ENCODE peak calls at places on chromosomes 11 and 22, in six cellular contexts. V is psoas muscle, R is fibroblast of lung, L is dorsolateral prefrontal cortex, J is colonic mucosa, B is left ventricle myocardium inferior. W is an unnamed sample.

GRCh38 chr11:1300121-1300520 is 9.3 kb downstream of the TOLLIP start:
- DNase-seq in V (no peak), R (no peak), L (peak; percentile 23), J (no peak), B (no peak), W (no peak)

GRCh38 chr22:36052505-36052941 is 23.9 kb upstream of the RBFOX2 start:
- DNase-seq in V (no peak), R (peak; percentile 76), L (no peak), J (no peak), B (no peak), W (no peak)

GRCh38 chr22:50606126-50606525 is 5.5 kb downstream of the MAPK8IP2 start:
- DNase-seq in V (no peak), R (no peak), L (no peak), J (no peak), B (no peak), W (no peak)

GRCh38 chr11:93160808-93161207 is 37.0 kb downstream of the SLC36A4 start:
- DNase-seq in V (no peak), R (no peak), L (no peak), J (no peak), B (no peak), W (no peak)

GRCh38 chr22:25702046-25702445 is 39.9 kb upstream of the MYO18B start:
- DNase-seq in V (no peak), R (peak; percentile 19), L (no peak), J (no peak), B (no peak), W (no peak)

GRCh38 chr11:130894322-130895025 is 21.8 kb downstream of the SNX19 start:
- DNase-seq in V (peak; percentile 64), R (peak; percentile 61), L (peak; percentile 89), J (peak; percentile 73), B (peak; percentile 65), W (peak; percentile 63)

GRCh38 chr11:20873054-20873453 is 203.7 kb downstream of the NELL1 start:
- DNase-seq in V (no peak), R (no peak), L (no peak), J (no peak), B (no peak), W (no peak)

GRCh38 chr11:84817998-84818397 is 809.1 kb downstream of the DLG2 start:
- DNase-seq in V (no peak), R (peak; percentile 51), L (no peak), J (no peak), B (no peak), W (no peak)

GRCh38 chr11:86358720-86359119 is 16.0 kb upstream of the CCDC81 start:
- DNase-seq in V (no peak), R (no peak), L (no peak), J (no peak), B (no peak), W (no peak)

GRCh38 chr11:131748146-131749050 is 378.0 kb downstream of the NTM start:
- DNase-seq in V (peak; percentile 47), R (peak; percentile 68), L (peak; percentile 82), J (peak; percentile 48), B (peak; percentile 48), W (no peak)

GRCh38 chr11:1040428-1041148 is 4.1 kb upstream of the MUC6 start:
- DNase-seq in V (peak; percentile 9), R (peak; percentile 11), L (no peak), J (no peak), B (no peak), W (no peak)

DNA sequence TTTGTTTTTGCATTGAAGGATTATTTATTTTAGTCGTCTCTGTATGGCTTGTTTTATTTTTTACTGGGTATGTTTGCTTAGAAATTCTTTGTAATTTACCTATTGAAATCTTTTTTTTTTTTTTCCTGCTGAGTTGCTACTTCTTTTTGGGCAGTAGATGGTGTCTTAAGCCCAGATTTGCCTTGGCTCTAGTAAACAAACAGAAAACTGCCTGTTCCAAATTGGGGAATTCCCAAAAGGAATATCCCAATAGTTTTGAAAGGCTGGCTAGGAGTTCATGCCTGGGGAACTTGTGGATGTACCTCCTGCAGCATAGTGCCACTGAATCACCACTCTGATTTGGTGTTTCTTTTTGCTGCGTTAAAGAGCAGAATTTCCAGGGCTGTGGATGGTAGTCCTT is 17.7 kb downstream of the PAMR1 start:
- DNase-seq in V (no peak), R (no peak), L (no peak), J (no peak), B (no peak), W (no peak)
- TF ChIP-seq CTCF in V (no peak), R (no peak), L (no peak), J (no peak), B (no peak), W (no peak)

DNA sequence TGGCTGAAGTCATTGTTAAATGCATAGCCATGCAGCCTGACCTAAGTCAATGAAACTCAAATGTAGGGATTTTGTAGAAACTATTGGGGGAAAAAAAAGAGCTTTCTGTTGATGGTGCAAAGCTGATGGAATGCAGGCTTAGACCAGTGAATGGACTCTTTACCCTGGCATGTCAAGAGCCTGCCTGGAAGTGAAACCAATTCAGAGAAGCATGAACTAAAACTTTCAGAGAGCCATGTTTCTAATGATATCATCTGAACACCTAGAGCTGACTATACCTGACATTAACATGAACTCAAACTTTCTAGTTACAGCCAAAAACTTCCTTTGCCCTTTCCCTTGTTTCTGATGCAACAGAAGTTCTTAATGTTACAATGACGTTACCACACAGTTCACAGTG is 88.9 kb downstream of the APIP start:
- DNase-seq in V (no peak), R (no peak), L (no peak), J (no peak), B (no peak), W (no peak)
- H3K27ac ChIP-seq in V (no peak overlapping the region), R (no peak overlapping the region), L (no peak overlapping the region), J (peak overlapping the region; percentile 82), B (no peak overlapping the region), W (no peak overlapping the region)

DNA sequence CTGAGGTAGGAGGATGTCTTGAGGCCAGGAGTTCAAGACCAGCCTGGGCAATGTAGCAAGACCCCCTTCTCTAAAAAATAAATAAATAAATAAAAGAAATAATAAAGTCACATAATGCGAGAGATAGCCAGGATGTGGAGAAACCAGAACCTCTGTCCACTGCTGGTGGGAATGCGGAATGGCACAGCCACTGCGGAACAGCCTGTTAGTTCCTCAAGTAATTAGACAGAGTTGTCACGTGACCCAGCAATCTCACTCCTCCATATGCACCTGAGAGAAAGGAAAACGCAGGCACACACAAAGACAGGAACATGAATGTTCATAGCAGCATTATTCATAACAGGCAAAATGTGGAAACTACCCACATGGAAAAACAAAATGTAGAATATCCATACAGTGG is 27.5 kb downstream of the LIF start:
- DNase-seq in V (no peak), R (no peak), L (no peak), J (no peak), B (no peak), W (no peak)
- TF ChIP-seq CTCF in V (no peak), R (peak; percentile 10), L (no peak), J (no peak), B (no peak), W (no peak)

GRCh38 chr22:46580940-46581579 is 39.1 kb upstream of the GRAMD4 start:
- DNase-seq in V (no peak), R (no peak), L (no peak), J (no peak), B (peak; percentile 14), W (no peak)
- H3K27ac ChIP-seq in V (peak overlapping the region; percentile 81), R (no peak overlapping the region), L (no peak overlapping the region), J (peak overlapping the region; percentile 95), B (peak overlapping the region; percentile 89), W (no peak overlapping the region)

GRCh38 chr11:60951909-60952741 is at the start of gene SLC15A3:
- DNase-seq in V (peak; percentile 61), R (no peak), L (no peak), J (peak; percentile 47), B (peak; percentile 71), W (no peak)
- TF ChIP-seq CTCF in V (no peak), R (no peak), L (no peak), J (no peak), B (no peak), W (no peak)

GRCh38 chr11:122099345-122100045 is 16.5 kb downstream of the BLID start:
- DNase-seq in V (no peak), R (peak; percentile 74), L (no peak), J (no peak), B (no peak), W (no peak)
- H3K27ac ChIP-seq in V (peak overlapping the region; percentile 90), R (peak overlapping the region; percentile 68), L (peak overlapping the region; percentile 99), J (no peak overlapping the region), B (peak overlapping the region; percentile 89), W (no peak overlapping the region)

GRCh38 chr11:111923351-111923788 is 4.7 kb downstream of the C11orf52 start:
- DNase-seq in V (no peak), R (peak; percentile 53), L (no peak), J (no peak), B (no peak), W (no peak)

GRCh38 chr11:111930472-111930871 is 6.7 kb upstream of the DIXDC1 start:
- DNase-seq in V (no peak), R (no peak), L (no peak), J (no peak), B (no peak), W (no peak)

GRCh38 chr11:111925953-111926352 is 7.2 kb downstream of the C11orf52 start:
- DNase-seq in V (no peak), R (no peak), L (no peak), J (no peak), B (no peak), W (no peak)

GRCh38 chr11:111923951-111924350 is 5.2 kb downstream of the C11orf52 start:
- DNase-seq in V (no peak), R (no peak), L (no peak), J (no peak), B (no peak), W (no peak)

DNA sequence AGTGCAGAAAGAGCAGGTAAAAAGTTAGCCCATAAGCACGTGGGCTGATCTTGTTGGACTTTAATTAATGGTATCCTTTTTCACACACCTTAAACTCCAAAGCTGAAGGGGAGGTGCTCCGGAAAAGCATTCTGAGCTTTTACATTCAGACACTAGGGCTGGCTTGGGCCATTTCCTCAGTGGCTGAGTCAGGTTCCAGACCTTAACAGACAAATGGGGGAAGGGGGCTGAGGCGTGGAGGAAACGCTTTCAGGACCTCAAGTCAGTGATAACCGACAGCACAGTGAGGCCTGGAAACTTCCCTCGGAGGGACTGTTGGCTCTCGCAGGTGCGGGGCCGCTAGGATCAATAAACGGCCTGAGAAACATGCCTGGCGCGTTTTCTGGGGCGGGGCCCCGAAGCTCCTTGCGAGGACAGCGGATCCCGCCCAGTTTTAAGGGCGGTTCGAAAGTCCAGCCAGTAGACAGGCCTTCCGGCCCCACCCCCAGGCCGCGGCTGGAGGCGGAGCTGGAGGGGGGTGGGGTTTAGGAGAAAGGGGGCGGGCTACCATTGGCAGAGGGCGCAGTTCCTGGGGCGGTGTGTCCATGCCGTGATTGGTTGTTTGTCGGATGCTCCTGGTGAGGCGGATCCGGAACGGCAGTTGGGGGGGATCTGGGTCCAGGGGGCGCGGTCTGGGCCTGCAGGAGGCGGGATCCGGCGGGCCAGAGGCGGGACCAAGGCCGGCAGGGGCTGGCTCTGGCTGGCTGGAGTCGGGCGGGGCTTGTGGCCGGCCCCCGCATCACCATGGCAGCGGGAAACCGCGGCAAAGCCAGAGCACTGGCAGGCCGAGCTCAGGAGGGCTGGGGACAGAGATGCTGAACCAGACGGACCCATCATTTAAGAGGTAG is 8.0 kb downstream of the C11orf52 start:
- DNase-seq in V (peak; percentile 95), R (peak; percentile 96), L (peak; percentile 93), J (peak; percentile 97), B (peak; percentile 97), W (peak; percentile 90)
- TF ChIP-seq CTCF in V (no peak), R (no peak), L (peak; percentile 36), J (no peak), B (peak; percentile 9), W (no peak)